ENCODE peak calls at places on chromosomes 11 and 22, in eight cellular contexts. M is dermis blood vessel endothelial cell; S is fibroblast of the aortic adventitia; Z is stromal cell of bone marrow; T is COR-L47; F is neural crest cell; C is CD8-positive, alpha-beta memory T cell; N is NCI-H1930. Y is an unnamed sample.

GRCh38 chr22:42932857-42933782 is 76.0 kb upstream of the ARFGAP3 start:
- DNase-seq in C (no peak), T (no peak), F (no peak), N (no peak), S (peak), M (no peak), Z (no peak), Y (no peak)

GRCh38 chr22:43396934-43397457 is 14.8 kb upstream of the MPPED1 start:
- DNase-seq in S (no peak), T (peak), C (no peak), N (no peak), Z (no peak), M (no peak), F (no peak), Y (no peak)

GRCh38 chr11:4025248-4025956 is 69.2 kb upstream of the RRM1 start:
- DNase-seq in M (peak), N (no peak), C (no peak), T (peak), Z (peak), S (peak), F (no peak), Y (no peak)

GRCh38 chr11:33065445-33066178 is 26.2 kb downstream of the TCP11L1 start:
- DNase-seq in T (peak), C (peak), M (peak), S (peak), N (peak), Z (no peak), F (peak), Y (peak)

GRCh38 chr22:28544431-28544868 is 135.2 kb downstream of the TTC28 start:
- DNase-seq in C (no peak), S (no peak), F (no peak), M (peak), Z (no peak), T (no peak), N (no peak), Y (no peak)

GRCh38 chr11:1473011-1473628 is 13.5 kb downstream of the MOB2 start:
- DNase-seq in Z (no peak), C (no peak), N (no peak), S (no peak), M (no peak), F (no peak), T (no peak), Y (no peak)

GRCh38 chr11:2932850-2933251 is 3.6 kb upstream of the PHLDA2 start:
- DNase-seq in F (no peak), M (peak), Z (no peak), C (no peak), S (peak), T (no peak), N (no peak), Y (no peak)

GRCh38 chr11:65588199-65589054 is 7.2 kb downstream of the KCNK7 start:
- DNase-seq in T (peak), M (peak), Z (no peak), N (no peak), C (peak), S (peak), F (no peak), Y (peak)

GRCh38 chr22:49659281-49659923 is 168.3 kb downstream of the BRD1 start:
- DNase-seq in S (no peak), Z (no peak), T (no peak), C (no peak), M (no peak), N (no peak), F (no peak), Y (no peak)

GRCh38 chr11:93655581-93656255 is 5.8 kb upstream of the CEP295 start:
- DNase-seq in M (no peak), Z (no peak), N (no peak), F (no peak), C (no peak), S (no peak), T (no peak), Y (no peak)

GRCh38 chr11:8989411-8989810 is 14.4 kb downstream of the NRIP3 start:
- DNase-seq in C (no peak), F (no peak), T (no peak), Z (peak), S (peak), N (no peak), M (no peak), Y (no peak)

GRCh38 chr11:119054418-119054817 is 2.6 kb downstream of the HYOU1 start:
- DNase-seq in Z (no peak), N (no peak), F (no peak), M (no peak), T (no peak), C (no peak), S (no peak), Y (no peak)

GRCh38 chr11:126456783-126457542 is 101.5 kb downstream of the ST3GAL4 start:
- DNase-seq in F (no peak), C (no peak), S (no peak), Z (no peak), M (no peak), N (no peak), T (no peak), Y (no peak)

GRCh38 chr22:23651676-23652075 is 19.6 kb upstream of the DRICH1 start:
- DNase-seq in C (no peak), N (no peak), Z (no peak), T (no peak), F (no peak), S (no peak), M (no peak), Y (no peak)

GRCh38 chr22:50090141-50090714 is 422 bp downstream of the MOV10L1 start:
- DNase-seq in T (no peak), N (no peak), M (no peak), S (no peak), F (no peak), Z (no peak), C (no peak), Y (no peak)

GRCh38 chr11:128902515-128903066 is 11.4 kb downstream of the KCNJ5 start:
- DNase-seq in C (no peak), M (no peak), N (no peak), F (no peak), T (no peak), S (peak), Z (peak), Y (no peak)

GRCh38 chr11:45180158-45180887 is 33.9 kb downstream of the PRDM11 start:
- DNase-seq in S (no peak), N (peak), Z (no peak), M (peak), F (peak), T (peak), C (no peak), Y (no peak)

GRCh38 chr11:62601114-62601363 is 626 bp downstream of the MTA2 start:
- DNase-seq in T (no peak), Z (no peak), S (no peak), M (peak), C (peak), F (no peak), N (no peak), Y (peak)

GRCh38 chr11:40302669-40303068 is 1156.8 kb downstream of the LRRC4C start:
- DNase-seq in F (no peak), C (no peak), T (no peak), Z (peak), M (no peak), S (peak), N (no peak), Y (no peak)

GRCh38 chr11:64849600-64850356 is 5.3 kb upstream of the CDC42BPG start:
- DNase-seq in C (no peak), M (no peak), Z (no peak), S (peak), F (no peak), N (no peak), T (no peak), Y (no peak)

GRCh38 chr11:39365809-39366436 is 2093.5 kb downstream of the LRRC4C start:
- DNase-seq in N (no peak), F (no peak), T (no peak), Z (peak), C (no peak), M (no peak), S (peak), Y (no peak)

GRCh38 chr11:34940026-34940677 is 23.7 kb downstream of the PDHX start:
- DNase-seq in S (peak), Z (no peak), N (no peak), C (no peak), M (no peak), F (no peak), T (no peak), Y (no peak)

GRCh38 chr11:46210133-46210636 is 67.3 kb upstream of the CREB3L1 start:
- DNase-seq in N (no peak), Z (peak), F (no peak), M (peak), C (no peak), S (peak), T (no peak), Y (no peak)

GRCh38 chr11:104609297-104609696 is 289.0 kb downstream of the CASP12 start:
- DNase-seq in F (peak), Z (peak), N (no peak), M (peak), T (peak), S (peak), C (peak), Y (peak)

GRCh38 chr11:14259186-14259784 is 99.7 kb downstream of the RRAS2 start:
- DNase-seq in M (peak), F (no peak), N (no peak), C (no peak), S (no peak), T (no peak), Z (no peak), Y (no peak)

GRCh38 chr11:14642873-14643696 is 519 bp upstream of the PDE3B start:
- DNase-seq in F (peak), M (no peak), C (no peak), S (no peak), Z (no peak), T (no peak), N (no peak), Y (peak)

GRCh38 chr11:81492923-81493445 is 1240.7 kb downstream of the FAM181B start:
- DNase-seq in C (no peak), F (no peak), N (no peak), Z (no peak), M (no peak), S (no peak), T (no peak), Y (no peak)

GRCh38 chr22:21947040-21948014 is 5.3 kb downstream of the PPM1F start:
- DNase-seq in N (no peak), T (no peak), C (no peak), F (no peak), S (peak), M (peak), Z (peak), Y (no peak)

GRCh38 chr22:35589071-35589735 is 27.9 kb downstream of the MB start:
- DNase-seq in M (no peak), Z (peak), N (no peak), T (no peak), F (no peak), S (peak), C (no peak), Y (no peak)

GRCh38 chr11:123640677-123641494 is 13.5 kb downstream of the SCN3B start:
- DNase-seq in T (peak), C (no peak), Z (no peak), S (peak), M (peak), N (peak), F (peak), Y (peak)

GRCh38 chr11:1131033-1131911 is 26.5 kb upstream of the MUC5AC start:
- DNase-seq in N (no peak), Z (no peak), C (no peak), F (no peak), S (no peak), M (no peak), T (peak), Y (no peak)

GRCh38 chr22:19174106-19175025 is 4.2 kb downstream of the SLC25A1 start:
- DNase-seq in C (no peak), T (no peak), N (no peak), Z (peak), M (peak), S (peak), F (no peak), Y (no peak)

GRCh38 chr11:35484435-35484834 is 41.0 kb downstream of the PAMR1 start:
- DNase-seq in M (no peak), F (no peak), Z (peak), N (no peak), S (peak), C (no peak), T (no peak), Y (no peak)

GRCh38 chr11:33724644-33725035 is 11.6 kb downstream of the CD59 start:
- DNase-seq in C (no peak), T (no peak), F (no peak), S (peak), M (peak), Z (peak), N (no peak), Y (no peak)

GRCh38 chr11:127998421-127998820 is 588.9 kb downstream of the ETS1 start:
- DNase-seq in Z (no peak), F (no peak), M (no peak), T (no peak), C (no peak), N (no peak), S (no peak), Y (no peak)

GRCh38 chr11:26045082-26045481 is 286.8 kb upstream of the ANO3 start:
- DNase-seq in C (no peak), F (no peak), Z (no peak), M (no peak), S (no peak), T (no peak), N (no peak), Y (no peak)

GRCh38 chr11:118625036-118625690 is 17.7 kb downstream of the PHLDB1 start:
- DNase-seq in S (no peak), N (no peak), T (no peak), F (no peak), C (no peak), M (no peak), Z (no peak), Y (no peak)

GRCh38 chr22:24803064-24803542 is 2.9 kb upstream of the SGSM1 start:
- DNase-seq in Z (peak), S (peak), M (peak), N (no peak), T (peak), F (peak), C (peak), Y (peak)

GRCh38 chr11:35355102-35355749 is 64.1 kb downstream of the SLC1A2 start:
- DNase-seq in T (no peak), M (no peak), N (no peak), F (no peak), C (no peak), Z (no peak), S (no peak), Y (no peak)